ENCODE peak calls at places on chromosomes 7 and 10, in ten cellular contexts. M is breast epithelium, G is NB4, U is OCI-LY7, V is neural progenitor cell, A is astrocyte of the spinal cord, J is lower leg skin, N is A549, W is MM.1S, D is left lung. F is an unnamed sample.

GRCh38 chr7:91569702-91570457 is 305.6 kb downstream of the FZD1 start:
- DNase-seq in U (no peak), V (no peak), M (no peak), G (no peak), D (no peak), W (no peak), A (no peak), J (no peak), N (no peak), F (no peak)

GRCh38 chr10:80409121-80409520 is 770 bp downstream of the PRXL2A start:
- DNase-seq in D (no peak), V (no peak), J (no peak), W (no peak), N (peak), M (no peak), A (no peak), G (no peak), U (no peak), F (no peak)

GRCh38 chr10:43865275-43866135 is 216.8 kb upstream of the ZNF32 start:
- DNase-seq in J (no peak), W (no peak), U (no peak), N (no peak), M (no peak), G (no peak), V (no peak), A (no peak), D (no peak), F (no peak)

GRCh38 chr10:31906039-31906438 is 22.6 kb downstream of the ARHGAP12 start:
- DNase-seq in W (no peak), D (no peak), M (no peak), A (no peak), J (no peak), G (no peak), V (no peak), N (no peak), U (no peak), F (no peak)

GRCh38 chr7:154591544-154591943 is 411.4 kb downstream of the PAXIP1 start:
- DNase-seq in W (peak), U (no peak), V (no peak), N (no peak), M (no peak), A (no peak), G (no peak), J (no peak), D (no peak), F (no peak)

GRCh38 chr10:124999433-125000365 is 57.8 kb downstream of the ZRANB1 start:
- DNase-seq in W (no peak), A (peak), N (no peak), G (no peak), J (no peak), U (no peak), M (no peak), V (no peak), D (peak), F (no peak)

GRCh38 chr10:98638920-98639319 is 192.2 kb upstream of the HPS1 start:
- DNase-seq in A (no peak), G (no peak), N (no peak), M (no peak), D (no peak), J (no peak), W (no peak), U (no peak), V (no peak), F (no peak)

GRCh38 chr7:86953219-86953618 is 106.2 kb downstream of the ELAPOR2 start:
- DNase-seq in J (no peak), A (no peak), W (no peak), V (no peak), D (no peak), N (no peak), M (no peak), G (no peak), U (no peak), F (no peak)

GRCh38 chr10:91587710-91588638 is 44.9 kb downstream of the PPP1R3C start:
- DNase-seq in G (peak), N (peak), M (no peak), A (peak), J (no peak), D (no peak), V (no peak), W (no peak), U (no peak), F (no peak)

GRCh38 chr7:6614941-6615737 is at the start of gene ZNF853:
- DNase-seq in J (no peak), N (no peak), U (no peak), A (no peak), G (peak), W (no peak), D (no peak), M (no peak), V (peak), F (no peak)

GRCh38 chr10:35912615-35913170 is 270.6 kb upstream of the FZD8 start:
- DNase-seq in V (peak), J (peak), M (no peak), W (no peak), A (peak), G (no peak), D (no peak), N (no peak), U (no peak), F (no peak)

GRCh38 chr10:52525761-52526160 is 211.7 kb downstream of the DKK1 start:
- DNase-seq in M (no peak), A (peak), D (no peak), U (no peak), V (no peak), J (peak), N (no peak), W (no peak), G (no peak), F (no peak)

GRCh38 chr10:68796609-68797008 is 30.7 kb upstream of the STOX1 start:
- DNase-seq in V (no peak), M (no peak), D (no peak), G (no peak), A (peak), N (no peak), J (no peak), U (no peak), W (no peak), F (no peak)

GRCh38 chr7:29369909-29370488 is 175.4 kb downstream of the CHN2 start:
- DNase-seq in U (no peak), M (no peak), J (no peak), G (no peak), V (no peak), N (no peak), D (no peak), W (no peak), A (no peak), F (no peak)

GRCh38 chr10:44343836-44344235 is 41.1 kb downstream of the CXCL12 start:
- DNase-seq in N (no peak), D (no peak), W (no peak), G (no peak), A (no peak), J (no peak), M (no peak), U (no peak), V (no peak), F (no peak)

GRCh38 chr7:80711521-80711920 is 73.1 kb downstream of the CD36 start:
- DNase-seq in M (no peak), U (no peak), D (no peak), G (no peak), V (no peak), J (no peak), N (no peak), A (peak), W (no peak), F (no peak)

GRCh38 chr7:74288034-74288881 is 949 bp upstream of the CLIP2 start:
- DNase-seq in A (peak), M (no peak), G (peak), D (no peak), W (no peak), J (no peak), N (no peak), U (no peak), V (no peak), F (no peak)

GRCh38 chr7:154350892-154351291 is 298.7 kb downstream of the DPP6 start:
- DNase-seq in A (no peak), U (no peak), W (no peak), G (no peak), J (no peak), V (no peak), N (no peak), M (no peak), D (no peak), F (no peak)

GRCh38 chr10:132714096-132714721 is 71.7 kb downstream of the NKX6-2 start:
- DNase-seq in M (peak), A (peak), V (peak), U (no peak), D (no peak), J (no peak), N (no peak), W (no peak), G (no peak), F (no peak)

GRCh38 chr10:114301951-114302710 is 63.1 kb downstream of the VWA2 start:
- DNase-seq in M (no peak), U (no peak), V (no peak), A (no peak), D (no peak), G (no peak), J (no peak), N (no peak), W (no peak), F (no peak)

DNA sequence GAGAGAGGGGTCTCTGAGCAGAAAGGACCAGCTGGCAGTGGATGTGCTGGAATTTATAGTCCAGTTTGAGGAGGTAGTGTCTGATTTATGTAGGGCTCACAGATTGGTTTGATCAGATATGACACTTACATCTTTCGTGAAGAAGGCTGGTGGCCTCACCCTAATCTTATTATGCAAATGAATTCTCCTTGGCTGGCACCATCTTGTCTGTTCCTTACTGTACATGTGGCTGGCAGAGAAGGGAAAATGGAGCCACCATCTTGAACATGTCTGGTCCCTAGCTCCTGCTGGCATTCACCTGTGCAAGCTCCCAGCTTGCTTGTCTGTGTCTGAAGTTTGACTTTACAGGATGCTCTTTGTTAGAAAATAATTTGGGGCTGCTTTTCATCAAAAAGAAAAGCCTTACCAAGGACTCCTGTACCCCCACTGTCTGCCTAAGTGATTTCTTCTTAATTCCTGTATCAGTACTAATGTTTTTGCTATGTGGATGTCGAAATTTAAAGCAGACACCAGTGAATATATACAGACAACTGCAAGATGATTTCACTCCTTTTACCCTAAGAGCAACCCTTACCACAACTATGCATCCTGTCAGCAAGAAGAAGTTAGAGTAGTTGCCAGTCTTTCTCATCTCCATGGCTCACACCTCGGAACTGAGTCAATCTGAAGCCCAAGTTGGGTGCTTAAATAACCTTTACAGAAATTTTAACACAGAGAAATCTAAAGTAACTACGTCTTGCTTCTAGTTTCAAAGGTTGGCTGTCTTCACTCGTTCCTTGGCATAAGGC is 322.0 kb upstream of the SEMA3D start:
- DNase-seq in D (no peak), N (no peak), J (no peak), G (no peak), V (no peak), U (no peak), W (no peak), A (peak), M (no peak), F (no peak)
- TF ChIP-seq CTCF in D (no peak), N (no peak), J (no peak), G (no peak), V (no peak), U (no peak), W (no peak), A (no peak), M (no peak), F (no peak)

DNA sequence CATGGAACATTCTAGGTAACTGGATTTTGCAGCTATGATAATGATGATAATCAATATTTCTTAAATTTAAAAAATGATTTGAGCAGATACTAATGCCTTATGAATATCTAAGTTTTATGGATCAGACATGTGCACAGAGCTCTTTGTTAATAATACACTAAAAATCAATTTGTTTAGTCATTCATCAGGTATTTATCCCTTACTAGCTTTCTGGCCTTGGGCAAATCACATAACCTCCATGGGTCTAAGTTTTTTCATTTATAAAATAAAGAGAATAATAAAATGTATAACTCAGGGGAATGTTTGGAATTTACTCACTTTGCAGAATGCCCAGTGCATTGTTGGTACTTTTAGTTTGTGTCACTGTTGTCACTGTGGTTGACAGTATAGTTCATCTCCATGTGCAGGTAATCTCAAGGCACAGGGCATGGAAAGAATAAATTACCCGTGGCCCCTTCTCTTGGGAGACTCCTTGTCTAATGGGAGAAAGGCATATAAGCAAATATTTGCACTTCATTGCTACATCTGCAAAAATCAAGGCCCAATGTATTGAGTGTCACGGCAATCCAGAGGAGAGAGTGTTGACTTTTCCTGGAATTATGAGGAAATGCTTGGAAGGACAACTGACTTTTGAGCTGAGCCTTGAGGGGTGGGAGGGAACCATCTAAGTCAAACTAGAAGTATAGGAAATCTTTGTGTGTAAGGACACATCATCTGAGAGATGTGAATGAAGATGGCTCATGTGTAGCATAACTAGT is 64.7 kb upstream of the CTTNBP2 start:
- DNase-seq in W (no peak), U (no peak), G (no peak), A (no peak), M (no peak), J (no peak), V (no peak), N (no peak), D (no peak), F (no peak)
- TF ChIP-seq CTCF in W (no peak), U (no peak), G (no peak), A (no peak), M (no peak), J (no peak), V (no peak), N (no peak), D (no peak), F (no peak)

GRCh38 chr10:119252051-119252465 is 44.7 kb downstream of the GRK5 start:
- DNase-seq in W (no peak), U (no peak), G (no peak), D (no peak), V (no peak), N (no peak), J (no peak), A (no peak), M (no peak), F (no peak)
- TF ChIP-seq CTCF in W (no peak), U (no peak), G (no peak), D (no peak), V (no peak), N (no peak), J (no peak), A (peak), M (no peak), F (no peak)

GRCh38 chr7:55050286-55050685 is 31.5 kb downstream of the EGFR start:
- DNase-seq in N (no peak), V (no peak), D (no peak), J (no peak), U (peak), G (peak), M (no peak), A (no peak), W (peak), F (no peak)
- TF ChIP-seq CTCF in N (no peak), V (no peak), D (no peak), J (no peak), U (peak), G (peak), M (no peak), A (no peak), W (no peak), F (no peak)

GRCh38 chr7:85469446-85469970 is 282.7 kb upstream of the SEMA3D start:
- DNase-seq in J (no peak), M (no peak), W (no peak), D (no peak), G (no peak), A (peak), N (no peak), U (no peak), V (no peak), F (no peak)

GRCh38 chr7:85464042-85464651 is 277.3 kb upstream of the SEMA3D start:
- DNase-seq in M (no peak), N (no peak), D (no peak), A (peak), U (peak), J (no peak), G (no peak), V (no peak), W (peak), F (no peak)
- TF ChIP-seq CTCF in M (no peak), N (peak), D (no peak), A (peak), U (peak), J (no peak), G (no peak), V (peak), W (peak), F (no peak)

DNA sequence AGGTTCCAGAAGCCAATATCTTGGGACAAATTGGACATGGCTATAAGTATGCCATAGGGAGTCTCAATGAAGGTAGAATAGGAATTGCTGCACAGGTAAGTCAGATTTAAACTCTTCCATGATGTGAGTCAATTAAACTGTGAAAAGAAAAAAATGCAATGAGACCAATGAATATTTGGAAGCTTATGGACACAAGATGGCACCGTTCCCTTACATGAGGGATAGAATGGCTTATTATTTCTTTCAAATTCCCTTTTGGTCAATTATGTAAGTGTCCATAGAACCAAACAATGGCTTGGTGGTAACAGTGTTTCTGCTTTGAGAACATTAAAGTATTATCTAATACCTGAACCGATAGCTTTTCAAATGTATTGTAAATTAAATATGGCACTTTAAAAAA is 35.6 kb downstream of the ACADSB start:
- DNase-seq in W (no peak), J (no peak), V (no peak), N (no peak), M (no peak), U (no peak), D (no peak), G (peak), A (peak), F (no peak)
- TF ChIP-seq CTCF in W (peak), J (no peak), V (peak), N (peak), M (no peak), U (peak), D (no peak), G (peak), A (peak), F (no peak)

DNA sequence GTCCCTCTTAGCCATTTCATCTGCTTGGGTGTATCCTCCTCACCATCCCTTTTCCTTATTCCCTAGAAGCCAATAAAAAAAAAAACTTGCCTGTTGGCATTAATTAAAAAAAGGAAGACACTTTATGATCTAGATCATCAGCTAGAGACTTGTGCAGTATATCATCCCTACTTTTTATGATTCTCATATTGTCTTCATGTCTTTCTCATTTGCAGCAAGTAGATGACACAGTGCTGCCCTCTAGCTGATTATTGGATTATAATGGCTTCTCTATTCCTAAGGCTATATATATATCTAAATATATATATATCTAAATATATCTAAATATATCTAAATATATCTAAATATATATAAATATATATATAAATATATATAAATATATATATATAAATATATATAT is 272.4 kb upstream of the LRGUK start:
- DNase-seq in D (no peak), M (no peak), N (peak), J (no peak), A (peak), W (peak), U (peak), V (peak), G (peak), F (no peak)
- TF ChIP-seq CTCF in D (no peak), M (no peak), N (peak), J (no peak), A (peak), W (peak), U (peak), V (peak), G (peak), F (no peak)

DNA sequence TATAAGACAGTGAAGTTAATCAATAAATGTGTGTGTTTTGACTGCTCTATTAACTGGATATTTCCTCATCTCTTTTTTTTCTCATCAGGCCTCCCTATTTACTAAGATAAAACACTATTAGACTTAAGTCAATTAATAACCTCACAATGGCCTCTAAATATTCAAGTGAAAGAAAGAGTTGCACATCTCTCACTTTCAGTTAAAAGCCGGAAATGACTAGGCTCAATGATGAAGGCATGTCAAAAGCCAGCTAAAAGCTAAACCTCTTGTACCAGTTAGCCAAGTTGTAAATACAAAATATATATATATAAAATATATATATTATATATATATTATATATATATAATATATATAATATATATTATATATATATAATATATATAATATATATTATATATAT is 127.0 kb upstream of the MEOX2 start:
- DNase-seq in U (no peak), M (no peak), N (no peak), V (no peak), A (no peak), J (no peak), G (no peak), D (no peak), W (peak), F (no peak)
- TF ChIP-seq CTCF in U (no peak), M (no peak), N (no peak), V (no peak), A (no peak), J (no peak), G (no peak), D (no peak), W (no peak), F (no peak)

DNA sequence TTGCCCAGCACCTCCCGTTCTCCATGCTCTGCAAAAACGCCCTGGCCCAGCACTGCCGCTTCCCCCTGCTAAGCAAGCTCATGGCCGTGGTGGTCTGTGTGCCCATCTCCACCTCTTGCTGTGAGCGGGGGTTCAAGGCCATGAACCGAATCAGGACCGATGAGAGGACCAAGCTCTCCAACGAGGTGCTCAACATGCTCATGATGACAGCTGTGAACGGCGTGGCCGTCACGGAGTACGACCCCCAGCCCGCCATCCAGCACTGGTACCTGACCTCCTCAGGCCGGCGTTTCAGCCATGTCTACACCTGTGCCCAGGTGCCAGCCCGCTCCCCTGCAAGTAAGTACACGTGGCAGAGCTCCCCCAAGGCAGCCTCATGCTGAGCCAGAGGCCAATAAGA is 11.6 kb upstream of the ATP6V0E2 start:
- DNase-seq in D (no peak), W (no peak), U (no peak), N (no peak), A (no peak), G (no peak), J (no peak), V (no peak), M (no peak), F (peak)
- TF ChIP-seq CTCF in D (no peak), W (no peak), U (no peak), N (no peak), A (no peak), G (no peak), J (no peak), V (no peak), M (no peak), F (no peak)

F was measured in omental fat pad.